ENCODE peak calls at places on chromosomes 12 and 14, in seven cellular contexts. E, S, I, H, V, F and T are unnamed samples.

GRCh38 chr14:51792819-51793218 is 67.6 kb upstream of the GNG2 start:
- DNase-seq in E (no peak), S (no peak), I (no peak), H (no peak), V (peak; percentile 84), F (peak; percentile 49), T (peak; percentile 14)

GRCh38 chr12:105947906-105948305 is 190.8 kb downstream of the NUAK1 start:
- DNase-seq in E (no peak), S (no peak), I (no peak), H (no peak), V (no peak), F (no peak), T (peak; percentile 28)

GRCh38 chr14:58428011-58428807 is 690 bp downstream of the KIAA0586 start:
- DNase-seq in E (peak; percentile 28), S (no peak), I (no peak), H (no peak), V (peak; percentile 63), F (peak; percentile 79), T (peak; percentile 72)

GRCh38 chr12:3313066-3313465 is 177.9 kb upstream of the PRMT8 start:
- DNase-seq in E (no peak), S (no peak), I (no peak), H (no peak), V (peak; percentile 88), F (peak; percentile 45), T (peak; percentile 60)

GRCh38 chr12:24491968-24492367 is 456.9 kb downstream of the BCAT1 start:
- DNase-seq in E (no peak), S (no peak), I (no peak), H (no peak), V (no peak), F (no peak), T (no peak)

GRCh38 chr14:103604620-103605019 is 24.4 kb upstream of the KLC1 start:
- DNase-seq in E (no peak), S (no peak), I (no peak), H (no peak), V (no peak), F (no peak), T (no peak)

GRCh38 chr12:79344855-79345840 is 345.6 kb downstream of the PAWR start:
- DNase-seq in E (peak; percentile 28), S (no peak), I (no peak), H (no peak), V (peak; percentile 50), F (peak; percentile 26), T (peak; percentile 28)

GRCh38 chr12:18706798-18707197 is 31.0 kb downstream of the PLCZ1 start:
- DNase-seq in E (no peak), S (no peak), I (no peak), H (no peak), V (no peak), F (no peak), T (no peak)

GRCh38 chr12:113853491-113853890 is 112.6 kb downstream of the RBM19 start:
- DNase-seq in E (no peak), S (no peak), I (no peak), H (no peak), V (no peak), F (no peak), T (no peak)

GRCh38 chr12:120220838-120221575 is 20.1 kb upstream of the RPLP0 start:
- DNase-seq in E (no peak), S (no peak), I (no peak), H (no peak), V (no peak), F (no peak), T (no peak)

GRCh38 chr12:14910090-14910915 is 24.6 kb upstream of the MGP start:
- DNase-seq in E (no peak), S (no peak), I (no peak), H (no peak), V (peak; percentile 19), F (no peak), T (peak; percentile 65)

GRCh38 chr12:27970981-27971489 is 1.5 kb downstream of the PTHLH start:
- DNase-seq in E (no peak), S (no peak), I (no peak), H (no peak), V (no peak), F (peak; percentile 32), T (peak; percentile 19)

GRCh38 chr12:103832048-103832798 is 8.8 kb downstream of the NT5DC3 start:
- DNase-seq in E (no peak), S (no peak), I (no peak), H (no peak), V (no peak), F (no peak), T (no peak)

GRCh38 chr12:51887476-51888315 is at the start of gene ANKRD33:
- DNase-seq in E (no peak), S (no peak), I (peak; percentile 79), H (no peak), V (no peak), F (peak; percentile 68), T (no peak)
- H3K4me3 ChIP-seq in E (no peak within 1 kb of the TSS), S (no peak within 1 kb of the TSS), I (no peak within 1 kb of the TSS), H (no peak within 1 kb of the TSS), V (no peak within 1 kb of the TSS), F (no peak within 1 kb of the TSS), T (no peak within 1 kb of the TSS)

DNA sequence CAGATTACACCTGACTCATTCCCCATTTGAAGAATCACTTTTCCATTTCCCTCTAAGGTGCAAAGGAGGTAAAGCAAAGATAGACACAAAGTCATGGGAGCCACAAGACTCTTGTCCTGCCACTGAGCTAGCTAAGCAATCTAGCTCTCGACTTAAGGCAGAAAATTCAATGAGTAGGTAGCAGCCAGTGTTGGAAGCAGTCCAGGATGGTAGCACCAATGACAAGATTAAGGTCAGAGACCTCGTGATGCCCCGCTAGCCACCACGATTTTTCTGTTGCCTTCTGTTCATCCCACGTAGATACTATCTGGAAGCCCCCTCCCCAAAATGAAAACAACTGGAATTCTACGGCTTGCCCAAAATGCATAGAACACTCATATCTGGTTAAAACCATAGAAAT is 1.4 kb downstream of the VAMP1 start:
- DNase-seq in E (no peak), S (no peak), I (no peak), H (no peak), V (no peak), F (no peak), T (no peak)
- H3K4me3 ChIP-seq in E (no peak overlapping the region), S (peak overlapping the region; percentile 85), I (peak overlapping the region; percentile 62), H (no peak overlapping the region), V (peak overlapping the region; percentile 78), F (no peak overlapping the region), T (no peak overlapping the region)

GRCh38 chr14:61376314-61376713 is 54.9 kb downstream of the PRKCH start:
- DNase-seq in E (no peak), S (no peak), I (no peak), H (no peak), V (no peak), F (no peak), T (no peak)
- H3K4me3 ChIP-seq in E (no peak overlapping the region), S (no peak overlapping the region), I (no peak overlapping the region), H (no peak overlapping the region), V (no peak overlapping the region), F (no peak overlapping the region), T (no peak overlapping the region)

GRCh38 chr14:22500525-22500924 is 88.5 kb downstream of the DAD1 start:
- DNase-seq in E (no peak), S (no peak), I (no peak), H (no peak), V (no peak), F (no peak), T (no peak)
- H3K4me3 ChIP-seq in E (no peak overlapping the region), S (no peak overlapping the region), I (no peak overlapping the region), H (no peak overlapping the region), V (no peak overlapping the region), F (no peak overlapping the region), T (no peak overlapping the region)

GRCh38 chr14:100303925-100304324 is 2.3 kb downstream of the SLC25A29 start:
- DNase-seq in E (no peak), S (no peak), I (no peak), H (no peak), V (no peak), F (no peak), T (no peak)
- H3K4me3 ChIP-seq in E (no peak overlapping the region), S (no peak overlapping the region), I (peak overlapping the region; percentile 93), H (no peak overlapping the region), V (no peak overlapping the region), F (no peak overlapping the region), T (no peak overlapping the region)